ENCODE peak calls at places on chromosomes 11 and 22, in five cellular contexts. One of them, this sample, is unnamed.

GRCh38 chr22:49284931-49285330 is 542.7 kb downstream of the BRD1 start:
- DNase-seq in brain microvascular endothelial cell: no peak
- DNase-seq in stimulated activated CD8-positive, alpha-beta memory T cell treated with anti-CD3 and anti-CD28 coated beads, Interleukin-15, amount 100 ng/mL, for 1 hour: no peak
- DNase-seq in retina: no peak
- DNase-seq in progenitor cell of endocrine pancreas: no peak
- DNase-seq in this sample: no peak

GRCh38 chr22:23064381-23065068 is 5.8 kb upstream of the GNAZ start:
- DNase-seq in stimulated activated CD8-positive, alpha-beta memory T cell treated with anti-CD3 and anti-CD28 coated beads, Interleukin-15, amount 100 ng/mL, for 1 hour: no peak
- DNase-seq in progenitor cell of endocrine pancreas: peak
- DNase-seq in retina: no peak
- DNase-seq in brain microvascular endothelial cell: no peak
- DNase-seq in this sample: no peak

GRCh38 chr11:107898270-107898669 is 30.0 kb upstream of the RAB39A start:
- DNase-seq in progenitor cell of endocrine pancreas: no peak
- DNase-seq in retina: no peak
- DNase-seq in brain microvascular endothelial cell: peak
- DNase-seq in stimulated activated CD8-positive, alpha-beta memory T cell treated with anti-CD3 and anti-CD28 coated beads, Interleukin-15, amount 100 ng/mL, for 1 hour: no peak
- DNase-seq in this sample: peak

GRCh38 chr11:38446336-38446735 is 1848.3 kb upstream of the RAG2 start:
- DNase-seq in progenitor cell of endocrine pancreas: no peak
- DNase-seq in brain microvascular endothelial cell: peak
- DNase-seq in stimulated activated CD8-positive, alpha-beta memory T cell treated with anti-CD3 and anti-CD28 coated beads, Interleukin-15, amount 100 ng/mL, for 1 hour: no peak
- DNase-seq in retina: no peak
- DNase-seq in this sample: peak

GRCh38 chr11:104581246-104581980 is 316.8 kb downstream of the CASP12 start:
- DNase-seq in progenitor cell of endocrine pancreas: no peak
- DNase-seq in retina: peak
- DNase-seq in stimulated activated CD8-positive, alpha-beta memory T cell treated with anti-CD3 and anti-CD28 coated beads, Interleukin-15, amount 100 ng/mL, for 1 hour: no peak
- DNase-seq in brain microvascular endothelial cell: no peak
- DNase-seq in this sample: no peak

GRCh38 chr11:44519989-44520737 is 45.3 kb upstream of the CD82 start:
- DNase-seq in progenitor cell of endocrine pancreas: no peak
- DNase-seq in retina: no peak
- DNase-seq in stimulated activated CD8-positive, alpha-beta memory T cell treated with anti-CD3 and anti-CD28 coated beads, Interleukin-15, amount 100 ng/mL, for 1 hour: no peak
- DNase-seq in brain microvascular endothelial cell: no peak
- DNase-seq in this sample: no peak

GRCh38 chr22:29555065-29555644 is 1.6 kb upstream of the THOC5 start:
- DNase-seq in stimulated activated CD8-positive, alpha-beta memory T cell treated with anti-CD3 and anti-CD28 coated beads, Interleukin-15, amount 100 ng/mL, for 1 hour: no peak
- DNase-seq in progenitor cell of endocrine pancreas: no peak
- DNase-seq in brain microvascular endothelial cell: no peak
- DNase-seq in retina: no peak
- DNase-seq in this sample: no peak

GRCh38 chr11:9814108-9814507 is 150.2 kb downstream of the SWAP70 start:
- DNase-seq in retina: no peak
- DNase-seq in stimulated activated CD8-positive, alpha-beta memory T cell treated with anti-CD3 and anti-CD28 coated beads, Interleukin-15, amount 100 ng/mL, for 1 hour: no peak
- DNase-seq in brain microvascular endothelial cell: no peak
- DNase-seq in progenitor cell of endocrine pancreas: no peak
- DNase-seq in this sample: no peak

GRCh38 chr11:35216962-35217667 is 78.1 kb downstream of the CD44 start:
- DNase-seq in retina: no peak
- DNase-seq in stimulated activated CD8-positive, alpha-beta memory T cell treated with anti-CD3 and anti-CD28 coated beads, Interleukin-15, amount 100 ng/mL, for 1 hour: no peak
- DNase-seq in brain microvascular endothelial cell: no peak
- DNase-seq in progenitor cell of endocrine pancreas: no peak
- DNase-seq in this sample: no peak

GRCh38 chr11:106216281-106216680 is 138.8 kb downstream of the AASDHPPT start:
- DNase-seq in progenitor cell of endocrine pancreas: no peak
- DNase-seq in retina: no peak
- DNase-seq in stimulated activated CD8-positive, alpha-beta memory T cell treated with anti-CD3 and anti-CD28 coated beads, Interleukin-15, amount 100 ng/mL, for 1 hour: no peak
- DNase-seq in brain microvascular endothelial cell: no peak
- DNase-seq in this sample: no peak

GRCh38 chr11:111327908-111328624 is 29.7 kb downstream of the POU2AF3 start:
- DNase-seq in brain microvascular endothelial cell: no peak
- DNase-seq in stimulated activated CD8-positive, alpha-beta memory T cell treated with anti-CD3 and anti-CD28 coated beads, Interleukin-15, amount 100 ng/mL, for 1 hour: no peak
- DNase-seq in progenitor cell of endocrine pancreas: no peak
- DNase-seq in retina: no peak
- DNase-seq in this sample: no peak

GRCh38 chr22:22446527-22446926 is 62.0 kb downstream of the ZNF280B start:
- DNase-seq in progenitor cell of endocrine pancreas: no peak
- DNase-seq in retina: no peak
- DNase-seq in stimulated activated CD8-positive, alpha-beta memory T cell treated with anti-CD3 and anti-CD28 coated beads, Interleukin-15, amount 100 ng/mL, for 1 hour: no peak
- DNase-seq in brain microvascular endothelial cell: no peak
- DNase-seq in this sample: no peak

GRCh38 chr22:38505595-38506117 is 455 bp downstream of the DDX17 start:
- DNase-seq in brain microvascular endothelial cell: peak
- DNase-seq in stimulated activated CD8-positive, alpha-beta memory T cell treated with anti-CD3 and anti-CD28 coated beads, Interleukin-15, amount 100 ng/mL, for 1 hour: peak
- DNase-seq in progenitor cell of endocrine pancreas: peak
- DNase-seq in retina: peak
- DNase-seq in this sample: no peak

GRCh38 chr11:2178906-2179494 is 7.4 kb upstream of the TH start:
- DNase-seq in brain microvascular endothelial cell: peak
- DNase-seq in retina: peak
- DNase-seq in progenitor cell of endocrine pancreas: no peak
- DNase-seq in stimulated activated CD8-positive, alpha-beta memory T cell treated with anti-CD3 and anti-CD28 coated beads, Interleukin-15, amount 100 ng/mL, for 1 hour: no peak
- DNase-seq in this sample: peak

GRCh38 chr11:78868563-78868962 is 293.9 kb upstream of the NARS2 start:
- DNase-seq in progenitor cell of endocrine pancreas: no peak
- DNase-seq in stimulated activated CD8-positive, alpha-beta memory T cell treated with anti-CD3 and anti-CD28 coated beads, Interleukin-15, amount 100 ng/mL, for 1 hour: no peak
- DNase-seq in retina: no peak
- DNase-seq in brain microvascular endothelial cell: no peak
- DNase-seq in this sample: no peak

GRCh38 chr11:69553416-69554357 is 72.2 kb downstream of the LINC01488 start:
- DNase-seq in stimulated activated CD8-positive, alpha-beta memory T cell treated with anti-CD3 and anti-CD28 coated beads, Interleukin-15, amount 100 ng/mL, for 1 hour: no peak
- DNase-seq in retina: no peak
- DNase-seq in brain microvascular endothelial cell: no peak
- DNase-seq in progenitor cell of endocrine pancreas: no peak
- DNase-seq in this sample: no peak

GRCh38 chr11:121933694-121934093 is 182.3 kb downstream of the BLID start:
- DNase-seq in stimulated activated CD8-positive, alpha-beta memory T cell treated with anti-CD3 and anti-CD28 coated beads, Interleukin-15, amount 100 ng/mL, for 1 hour: no peak
- DNase-seq in progenitor cell of endocrine pancreas: no peak
- DNase-seq in brain microvascular endothelial cell: no peak
- DNase-seq in retina: no peak
- DNase-seq in this sample: no peak

GRCh38 chr11:12724301-12725046 is 50.3 kb downstream of the TEAD1 start:
- DNase-seq in progenitor cell of endocrine pancreas: no peak
- DNase-seq in retina: no peak
- DNase-seq in brain microvascular endothelial cell: peak
- DNase-seq in stimulated activated CD8-positive, alpha-beta memory T cell treated with anti-CD3 and anti-CD28 coated beads, Interleukin-15, amount 100 ng/mL, for 1 hour: no peak
- DNase-seq in this sample: peak

GRCh38 chr11:1227551-1228182 is 4.8 kb downstream of the MUC5B start:
- DNase-seq in brain microvascular endothelial cell: no peak
- DNase-seq in retina: no peak
- DNase-seq in stimulated activated CD8-positive, alpha-beta memory T cell treated with anti-CD3 and anti-CD28 coated beads, Interleukin-15, amount 100 ng/mL, for 1 hour: no peak
- DNase-seq in progenitor cell of endocrine pancreas: no peak
- DNase-seq in this sample: no peak

GRCh38 chr11:120912504-120912903 is 111.4 kb upstream of the TBCEL start:
- DNase-seq in stimulated activated CD8-positive, alpha-beta memory T cell treated with anti-CD3 and anti-CD28 coated beads, Interleukin-15, amount 100 ng/mL, for 1 hour: no peak
- DNase-seq in progenitor cell of endocrine pancreas: no peak
- DNase-seq in brain microvascular endothelial cell: peak
- DNase-seq in retina: no peak
- DNase-seq in this sample: peak

GRCh38 chr22:20423636-20424511 is 13.8 kb downstream of the SCARF2 start:
- DNase-seq in stimulated activated CD8-positive, alpha-beta memory T cell treated with anti-CD3 and anti-CD28 coated beads, Interleukin-15, amount 100 ng/mL, for 1 hour: no peak
- DNase-seq in retina: peak
- DNase-seq in brain microvascular endothelial cell: no peak
- DNase-seq in progenitor cell of endocrine pancreas: no peak
- DNase-seq in this sample: no peak

GRCh38 chr22:46963672-46964545 is 201.5 kb downstream of the TBC1D22A start:
- DNase-seq in stimulated activated CD8-positive, alpha-beta memory T cell treated with anti-CD3 and anti-CD28 coated beads, Interleukin-15, amount 100 ng/mL, for 1 hour: no peak
- DNase-seq in progenitor cell of endocrine pancreas: no peak
- DNase-seq in brain microvascular endothelial cell: no peak
- DNase-seq in retina: no peak
- DNase-seq in this sample: no peak

GRCh38 chr11:117928818-117929567 is at the start of gene TMPRSS13:
- DNase-seq in progenitor cell of endocrine pancreas: no peak
- DNase-seq in stimulated activated CD8-positive, alpha-beta memory T cell treated with anti-CD3 and anti-CD28 coated beads, Interleukin-15, amount 100 ng/mL, for 1 hour: no peak
- DNase-seq in retina: no peak
- DNase-seq in brain microvascular endothelial cell: no peak
- DNase-seq in this sample: no peak

GRCh38 chr22:26597026-26597425 is 7.1 kb upstream of the TPST2 start:
- DNase-seq in stimulated activated CD8-positive, alpha-beta memory T cell treated with anti-CD3 and anti-CD28 coated beads, Interleukin-15, amount 100 ng/mL, for 1 hour: no peak
- DNase-seq in retina: no peak
- DNase-seq in progenitor cell of endocrine pancreas: no peak
- DNase-seq in brain microvascular endothelial cell: no peak
- DNase-seq in this sample: no peak

GRCh38 chr11:116107229-116107628 is 603.0 kb upstream of the CADM1 start:
- DNase-seq in brain microvascular endothelial cell: no peak
- DNase-seq in stimulated activated CD8-positive, alpha-beta memory T cell treated with anti-CD3 and anti-CD28 coated beads, Interleukin-15, amount 100 ng/mL, for 1 hour: no peak
- DNase-seq in retina: no peak
- DNase-seq in progenitor cell of endocrine pancreas: no peak
- DNase-seq in this sample: no peak

GRCh38 chr11:123231263-123231662 is 36.2 kb upstream of the CLMP start:
- DNase-seq in retina: no peak
- DNase-seq in brain microvascular endothelial cell: peak
- DNase-seq in stimulated activated CD8-positive, alpha-beta memory T cell treated with anti-CD3 and anti-CD28 coated beads, Interleukin-15, amount 100 ng/mL, for 1 hour: no peak
- DNase-seq in progenitor cell of endocrine pancreas: no peak
- DNase-seq in this sample: no peak

GRCh38 chr11:1258401-1259075 is 35.7 kb downstream of the MUC5B start:
- DNase-seq in progenitor cell of endocrine pancreas: no peak
- DNase-seq in brain microvascular endothelial cell: no peak
- DNase-seq in stimulated activated CD8-positive, alpha-beta memory T cell treated with anti-CD3 and anti-CD28 coated beads, Interleukin-15, amount 100 ng/mL, for 1 hour: no peak
- DNase-seq in retina: no peak
- DNase-seq in this sample: no peak

GRCh38 chr11:122487669-122488068 is 167.9 kb upstream of the UBASH3B start:
- DNase-seq in progenitor cell of endocrine pancreas: no peak
- DNase-seq in brain microvascular endothelial cell: no peak
- DNase-seq in retina: no peak
- DNase-seq in stimulated activated CD8-positive, alpha-beta memory T cell treated with anti-CD3 and anti-CD28 coated beads, Interleukin-15, amount 100 ng/mL, for 1 hour: no peak
- DNase-seq in this sample: no peak

GRCh38 chr11:113781682-113782081 is 2.1 kb downstream of the CLDN25 start:
- DNase-seq in progenitor cell of endocrine pancreas: no peak
- DNase-seq in stimulated activated CD8-positive, alpha-beta memory T cell treated with anti-CD3 and anti-CD28 coated beads, Interleukin-15, amount 100 ng/mL, for 1 hour: no peak
- DNase-seq in brain microvascular endothelial cell: no peak
- DNase-seq in retina: no peak
- DNase-seq in this sample: no peak

GRCh38 chr11:126226334-126227084 is 14.9 kb downstream of the FAM118B start:
- DNase-seq in stimulated activated CD8-positive, alpha-beta memory T cell treated with anti-CD3 and anti-CD28 coated beads, Interleukin-15, amount 100 ng/mL, for 1 hour: no peak
- DNase-seq in retina: no peak
- DNase-seq in progenitor cell of endocrine pancreas: no peak
- DNase-seq in brain microvascular endothelial cell: no peak
- DNase-seq in this sample: no peak

GRCh38 chr11:22302368-22302767 is 35.8 kb upstream of the SLC17A6 start:
- DNase-seq in brain microvascular endothelial cell: no peak
- DNase-seq in retina: no peak
- DNase-seq in stimulated activated CD8-positive, alpha-beta memory T cell treated with anti-CD3 and anti-CD28 coated beads, Interleukin-15, amount 100 ng/mL, for 1 hour: no peak
- DNase-seq in progenitor cell of endocrine pancreas: no peak
- DNase-seq in this sample: no peak

GRCh38 chr22:45626198-45626651 is 45.4 kb upstream of the ATXN10 start:
- DNase-seq in retina: no peak
- DNase-seq in stimulated activated CD8-positive, alpha-beta memory T cell treated with anti-CD3 and anti-CD28 coated beads, Interleukin-15, amount 100 ng/mL, for 1 hour: no peak
- DNase-seq in brain microvascular endothelial cell: no peak
- DNase-seq in progenitor cell of endocrine pancreas: no peak
- DNase-seq in this sample: no peak